ENCODE peak calls at places on chromosomes 12 and 14, in six cellular contexts. D is lower lobe of right lung; V is SW 1271; Q is CD4-positive, alpha-beta T cell; Y is epithelial cell of proximal tubule; C is stimulated activated CD4-positive, alpha-beta T cell treated with anti-CD3 and anti-CD28 coated beads, TNF-alpha, amount 100 ng/mL, for 48 hours. P is an unnamed sample.

GRCh38 chr14:41385787-41386186 is 220.9 kb upstream of the LRFN5 start:
- DNase-seq in C (no peak), Q (no peak), V (no peak), D (no peak), Y (no peak), P (no peak)

GRCh38 chr12:71755146-71755892 is 656 bp downstream of the RAB21 start:
- DNase-seq in D (peak), C (peak), V (peak), Q (peak), Y (no peak), P (no peak)

GRCh38 chr12:23484238-23484637 is 465.2 kb downstream of the SOX5 start:
- DNase-seq in V (no peak), C (no peak), Q (no peak), Y (no peak), D (no peak), P (no peak)

GRCh38 chr12:55934343-55934742 is 3.4 kb downstream of the DGKA start:
- DNase-seq in D (no peak), Q (no peak), V (no peak), Y (no peak), C (no peak), P (no peak)

GRCh38 chr12:56836317-56836716 is 73.2 kb downstream of the HSD17B6 start:
- DNase-seq in Q (no peak), D (peak), Y (peak), V (no peak), C (no peak), P (no peak)

GRCh38 chr12:124849382-124849781 is 14.3 kb downstream of the SCARB1 start:
- DNase-seq in D (no peak), C (no peak), Y (no peak), Q (no peak), V (no peak), P (no peak)

GRCh38 chr14:100017578-100017977 is 47.6 kb upstream of the EVL start:
- DNase-seq in D (no peak), Q (no peak), V (no peak), C (no peak), Y (no peak), P (no peak)

GRCh38 chr14:45082420-45082819 is 1.5 kb upstream of the PRPF39 start:
- DNase-seq in V (no peak), Y (no peak), Q (no peak), D (no peak), C (no peak), P (no peak)

GRCh38 chr12:77401062-77401461 is 335.7 kb upstream of the E2F7 start:
- DNase-seq in Y (no peak), V (no peak), C (no peak), Q (no peak), D (no peak), P (no peak)

GRCh38 chr14:24783791-24784190 is 149.8 kb upstream of the GZMB start:
- DNase-seq in V (no peak), Q (no peak), Y (no peak), C (no peak), D (no peak), P (no peak)

GRCh38 chr14:50865677-50866076 is 6.2 kb upstream of the ABHD12B start:
- DNase-seq in D (no peak), Y (no peak), Q (no peak), C (no peak), V (no peak), P (no peak)

GRCh38 chr12:34396861-34397590 is 374.7 kb downstream of the ALG10 start:
- DNase-seq in D (peak), C (no peak), V (no peak), Y (no peak), Q (no peak), P (peak)

GRCh38 chr14:94764573-94764972 is 5.3 kb downstream of the GSC start:
- DNase-seq in C (no peak), Q (no peak), D (no peak), Y (no peak), V (no peak), P (peak)

GRCh38 chr14:47044841-47045240 is 393.3 kb upstream of the RPL10L start:
- DNase-seq in V (peak), D (no peak), C (no peak), Q (no peak), Y (no peak), P (peak)

GRCh38 chr14:39050389-39050788 is 52.6 kb downstream of the SEC23A start:
- DNase-seq in Q (no peak), V (peak), D (no peak), Y (peak), C (no peak), P (no peak)

GRCh38 chr14:99538275-99538674 is 57.1 kb downstream of the CCNK start:
- DNase-seq in D (no peak), V (no peak), C (no peak), Q (no peak), Y (no peak), P (peak)

GRCh38 chr12:27277846-27278260 is 33.8 kb downstream of the STK38L start:
- DNase-seq in C (no peak), Q (no peak), D (no peak), Y (no peak), V (peak), P (no peak)

GRCh38 chr12:58341791-58342190 is 400.4 kb downstream of the ATP23 start:
- DNase-seq in V (no peak), D (no peak), C (no peak), Q (no peak), Y (no peak), P (no peak)

GRCh38 chr12:124470139-124470538 is 97.3 kb downstream of the NCOR2 start:
- DNase-seq in C (no peak), D (no peak), Y (no peak), V (no peak), Q (no peak), P (no peak)

GRCh38 chr14:62657376-62657775 is 387.9 kb downstream of the KCNH5 start:
- DNase-seq in Q (no peak), V (no peak), C (no peak), D (no peak), Y (no peak), P (no peak)

GRCh38 chr14:36656769-36657408 is 4.8 kb upstream of the PAX9 start:
- DNase-seq in C (no peak), V (no peak), Q (no peak), Y (no peak), D (no peak), P (no peak)

GRCh38 chr12:48903363-48903981 is 21.8 kb downstream of the FKBP11 start:
- DNase-seq in Q (no peak), D (peak), C (no peak), V (no peak), Y (no peak), P (no peak)

GRCh38 chr14:68888883-68889282 is 90.2 kb downstream of the ACTN1 start:
- DNase-seq in V (no peak), C (no peak), Y (no peak), D (no peak), Q (no peak), P (no peak)

GRCh38 chr12:110370732-110371141 is 32.8 kb downstream of the ANAPC7 start:
- DNase-seq in Q (no peak), D (no peak), Y (no peak), V (no peak), C (no peak), P (peak)

GRCh38 chr14:102754370-102755262 is 22.6 kb upstream of the TRAF3 start:
- DNase-seq in Q (no peak), V (no peak), C (no peak), Y (no peak), D (no peak), P (no peak)

P was measured in endodermal cell.